ENCODE peak calls at places on chromosomes 6 and 20, in six cellular contexts. One of them, this sample, is unnamed.

GRCh38 chr6:1395496-1395895 is 6.1 kb downstream of the FOXF2 start:
- DNase-seq in HCT116: no peak
- DNase-seq in right cardiac atrium: no peak
- DNase-seq in substantia nigra: no peak
- DNase-seq in H9: no peak
- DNase-seq in GM23338: no peak
- DNase-seq in this sample: no peak

GRCh38 chr6:86581833-86582232 is 355.5 kb upstream of the HTR1E start:
- DNase-seq in HCT116: peak
- DNase-seq in right cardiac atrium: no peak
- DNase-seq in substantia nigra: no peak
- DNase-seq in H9: no peak
- DNase-seq in GM23338: no peak
- DNase-seq in this sample: no peak

GRCh38 chr20:58877374-58878360 is 25.2 kb downstream of the GNAS start:
- DNase-seq in HCT116: no peak
- DNase-seq in right cardiac atrium: no peak
- DNase-seq in substantia nigra: no peak
- DNase-seq in H9: peak
- DNase-seq in GM23338: peak
- DNase-seq in this sample: no peak

GRCh38 chr20:5265339-5265985 is 51.3 kb downstream of the PROKR2 start:
- DNase-seq in HCT116: no peak
- DNase-seq in right cardiac atrium: no peak
- DNase-seq in substantia nigra: no peak
- DNase-seq in H9: no peak
- DNase-seq in GM23338: peak
- DNase-seq in this sample: no peak

GRCh38 chr20:19628570-19629134 is 129.4 kb upstream of the RIN2 start:
- DNase-seq in HCT116: peak
- DNase-seq in right cardiac atrium: no peak
- DNase-seq in substantia nigra: peak
- DNase-seq in H9: peak
- DNase-seq in GM23338: peak
- DNase-seq in this sample: peak

GRCh38 chr20:815914-816606 is 17.5 kb upstream of the FAM110A start:
- DNase-seq in HCT116: peak
- DNase-seq in right cardiac atrium: peak
- DNase-seq in substantia nigra: peak
- DNase-seq in H9: peak
- DNase-seq in GM23338: peak
- DNase-seq in this sample: no peak

GRCh38 chr6:52801188-52801841 is 2.3 kb downstream of the GSTA1 start:
- DNase-seq in HCT116: no peak
- DNase-seq in right cardiac atrium: no peak
- DNase-seq in substantia nigra: no peak
- DNase-seq in H9: no peak
- DNase-seq in GM23338: no peak
- DNase-seq in this sample: no peak

GRCh38 chr6:125940691-125941090 is 15.9 kb upstream of the HINT3 start:
- DNase-seq in HCT116: no peak
- DNase-seq in right cardiac atrium: no peak
- DNase-seq in substantia nigra: no peak
- DNase-seq in H9: no peak
- DNase-seq in GM23338: no peak
- DNase-seq in this sample: no peak

GRCh38 chr6:152948150-152948768 is 34.6 kb downstream of the FBXO5 start:
- DNase-seq in HCT116: peak
- DNase-seq in right cardiac atrium: no peak
- DNase-seq in substantia nigra: peak
- DNase-seq in H9: no peak
- DNase-seq in GM23338: peak
- DNase-seq in this sample: no peak

GRCh38 chr6:46491201-46491788 is at the start of gene RCAN2:
- DNase-seq in HCT116: peak
- DNase-seq in right cardiac atrium: peak
- DNase-seq in substantia nigra: peak
- DNase-seq in H9: peak
- DNase-seq in GM23338: peak
- DNase-seq in this sample: no peak

GRCh38 chr20:11686900-11687543 is 230.7 kb upstream of the BTBD3 start:
- DNase-seq in HCT116: no peak
- DNase-seq in right cardiac atrium: peak
- DNase-seq in substantia nigra: peak
- DNase-seq in H9: peak
- DNase-seq in GM23338: peak
- DNase-seq in this sample: no peak

GRCh38 chr20:47464380-47465101 is 37.1 kb upstream of the NCOA3 start:
- DNase-seq in HCT116: peak
- DNase-seq in right cardiac atrium: peak
- DNase-seq in substantia nigra: no peak
- DNase-seq in H9: no peak
- DNase-seq in GM23338: peak
- DNase-seq in this sample: peak

GRCh38 chr6:11771473-11772048 is 7.0 kb downstream of the ADTRP start:
- DNase-seq in HCT116: no peak
- DNase-seq in right cardiac atrium: no peak
- DNase-seq in substantia nigra: no peak
- DNase-seq in H9: no peak
- DNase-seq in GM23338: no peak
- DNase-seq in this sample: peak

GRCh38 chr6:167761794-167762258 is 64.9 kb upstream of the AFDN start:
- DNase-seq in HCT116: no peak
- DNase-seq in right cardiac atrium: no peak
- DNase-seq in substantia nigra: no peak
- DNase-seq in H9: no peak
- DNase-seq in GM23338: no peak
- DNase-seq in this sample: no peak

GRCh38 chr6:167759912-167760311 is 66.8 kb upstream of the AFDN start:
- DNase-seq in HCT116: no peak
- DNase-seq in right cardiac atrium: no peak
- DNase-seq in substantia nigra: no peak
- DNase-seq in H9: no peak
- DNase-seq in GM23338: no peak
- DNase-seq in this sample: no peak

GRCh38 chr6:167762259-167762962 is 64.3 kb upstream of the AFDN start:
- DNase-seq in HCT116: no peak
- DNase-seq in right cardiac atrium: no peak
- DNase-seq in substantia nigra: peak
- DNase-seq in H9: no peak
- DNase-seq in GM23338: no peak
- DNase-seq in this sample: no peak

GRCh38 chr6:167759206-167759605 is 67.5 kb upstream of the AFDN start:
- DNase-seq in HCT116: no peak
- DNase-seq in right cardiac atrium: no peak
- DNase-seq in substantia nigra: no peak
- DNase-seq in H9: no peak
- DNase-seq in GM23338: no peak
- DNase-seq in this sample: no peak

DNA sequence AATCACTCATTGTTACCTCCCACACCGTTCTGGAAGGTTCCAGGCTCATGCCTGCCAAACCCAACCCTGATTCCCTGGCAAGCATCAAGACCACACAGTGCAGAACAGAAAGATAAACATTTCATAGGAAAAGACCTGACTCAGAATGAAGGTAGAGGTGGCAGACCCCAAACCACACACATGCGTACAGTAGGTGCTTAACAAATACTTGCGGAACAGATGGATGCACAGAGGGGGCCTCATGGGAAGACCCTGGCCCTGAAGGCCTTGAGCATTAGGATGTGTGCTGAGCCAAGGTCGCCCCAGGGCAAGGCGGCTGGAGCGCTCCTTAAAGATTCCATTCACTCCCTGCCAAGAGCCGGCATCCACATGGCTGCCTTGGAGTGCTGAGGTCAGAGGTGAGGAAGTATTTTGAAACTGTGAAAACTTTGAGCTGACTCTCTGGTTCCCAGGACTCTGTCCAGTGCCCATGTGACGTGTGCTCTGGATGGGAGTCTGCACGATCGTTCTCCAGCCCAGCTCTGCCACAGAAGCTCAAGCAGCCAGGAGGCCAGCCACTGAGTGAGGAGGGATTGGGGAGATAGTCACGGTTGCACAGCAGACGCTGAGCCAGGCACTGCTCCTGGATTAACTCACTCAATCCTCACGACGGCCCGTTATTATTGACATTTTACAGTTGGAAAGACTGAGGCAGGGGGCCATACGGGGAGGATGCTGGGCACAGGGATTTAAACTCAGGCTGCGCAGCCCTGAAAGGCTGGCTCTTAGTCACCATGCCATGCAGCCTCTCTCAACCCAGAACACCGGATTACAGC is 65.5 kb upstream of the AFDN start:
- DNase-seq in HCT116: no peak
- DNase-seq in right cardiac atrium: peak
- DNase-seq in substantia nigra: peak
- DNase-seq in H9: no peak
- DNase-seq in GM23338: no peak
- DNase-seq in this sample: no peak
- H3K27ac ChIP-seq in HCT116: no peak
- H3K27ac ChIP-seq in right cardiac atrium: peak
- H3K27ac ChIP-seq in substantia nigra: peak
- H3K27ac ChIP-seq in H9: no peak
- H3K27ac ChIP-seq in GM23338: no peak
- H3K27ac ChIP-seq in this sample: no peak

GRCh38 chr20:44959082-44959895 is 908 bp downstream of the TOMM34 start:
- DNase-seq in HCT116: no peak
- DNase-seq in right cardiac atrium: no peak
- DNase-seq in substantia nigra: no peak
- DNase-seq in H9: no peak
- DNase-seq in GM23338: peak
- DNase-seq in this sample: no peak

GRCh38 chr20:44961868-44962267 is 1.7 kb upstream of the TOMM34 start:
- DNase-seq in HCT116: no peak
- DNase-seq in right cardiac atrium: no peak
- DNase-seq in substantia nigra: no peak
- DNase-seq in H9: no peak
- DNase-seq in GM23338: peak
- DNase-seq in this sample: no peak

GRCh38 chr20:44961024-44961866 is 1.0 kb upstream of the TOMM34 start:
- DNase-seq in HCT116: no peak
- DNase-seq in right cardiac atrium: no peak
- DNase-seq in substantia nigra: no peak
- DNase-seq in H9: no peak
- DNase-seq in GM23338: peak
- DNase-seq in this sample: no peak

GRCh38 chr20:44958276-44958675 is 1.9 kb downstream of the TOMM34 start:
- DNase-seq in HCT116: no peak
- DNase-seq in right cardiac atrium: no peak
- DNase-seq in substantia nigra: no peak
- DNase-seq in H9: no peak
- DNase-seq in GM23338: no peak
- DNase-seq in this sample: no peak

DNA sequence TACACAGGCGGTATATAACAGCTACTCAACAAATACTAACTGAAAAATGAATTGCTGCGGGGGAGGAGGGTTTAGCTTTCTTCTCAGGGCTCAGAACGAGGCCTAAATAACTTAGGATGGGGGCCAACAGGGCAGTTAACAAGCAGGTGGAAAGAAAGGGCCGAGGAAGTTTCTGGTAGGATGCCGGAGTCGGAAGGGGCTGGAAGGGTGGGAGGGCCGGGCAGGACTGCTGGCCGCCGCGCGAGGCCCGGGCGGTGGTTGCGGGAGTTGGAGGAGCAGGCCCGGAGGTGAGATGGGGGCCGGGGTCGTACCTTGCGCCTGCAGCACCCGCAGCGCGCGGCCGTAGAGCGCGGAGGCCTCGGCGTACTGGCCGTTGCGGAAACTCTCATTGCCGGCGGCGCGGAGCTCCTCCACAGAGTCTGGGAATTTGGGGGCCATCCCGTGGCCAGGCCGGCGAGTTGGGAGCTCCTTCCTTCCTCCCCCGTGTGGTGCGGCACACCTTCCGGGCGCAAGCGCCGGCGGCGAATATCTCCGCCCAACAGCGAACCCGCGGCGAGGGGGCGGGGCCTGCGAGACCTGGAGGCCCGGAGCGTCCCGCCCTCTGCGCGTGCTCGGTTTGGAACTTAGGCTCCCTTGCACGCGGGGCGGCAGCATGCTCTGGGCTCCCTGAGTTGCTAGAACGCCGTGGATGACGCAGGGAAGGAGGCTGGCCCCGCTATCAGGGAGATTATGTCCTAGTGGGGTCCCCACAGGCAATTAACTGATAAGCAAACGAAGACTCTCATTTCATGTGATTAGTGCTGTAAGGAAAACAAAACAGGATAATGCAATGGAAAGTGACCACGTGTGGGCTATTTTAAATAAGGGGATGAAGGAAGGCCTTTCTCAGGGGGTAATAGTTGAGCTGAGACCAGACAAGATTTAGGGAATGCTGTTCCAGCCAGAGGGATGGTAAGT is at the start of gene TOMM34:
- DNase-seq in HCT116: peak
- DNase-seq in right cardiac atrium: peak
- DNase-seq in substantia nigra: peak
- DNase-seq in H9: peak
- DNase-seq in GM23338: peak
- DNase-seq in this sample: peak
- H3K27ac ChIP-seq in HCT116: peak
- H3K27ac ChIP-seq in right cardiac atrium: no peak
- H3K27ac ChIP-seq in substantia nigra: peak
- H3K27ac ChIP-seq in H9: no peak
- H3K27ac ChIP-seq in GM23338: no peak
- H3K27ac ChIP-seq in this sample: peak

DNA sequence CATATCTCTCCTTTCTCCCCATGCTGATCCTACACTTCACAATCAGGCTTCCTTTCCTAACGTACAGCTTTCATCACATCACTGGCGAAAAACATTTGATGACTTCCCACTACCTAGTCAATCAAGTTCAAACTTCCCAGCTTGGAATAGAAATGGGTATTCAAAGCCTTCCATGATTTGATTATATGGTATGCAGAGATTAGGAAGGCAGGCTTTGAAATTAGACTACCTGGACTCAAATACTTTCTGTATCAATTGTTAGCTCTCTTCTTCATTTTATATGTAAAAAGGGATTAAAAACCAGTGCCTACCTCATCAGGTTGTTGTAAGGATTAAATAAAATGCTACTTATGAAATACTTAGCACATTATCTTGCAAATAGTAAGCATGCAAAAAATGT is 7.7 kb downstream of the NCOA6 start:
- DNase-seq in HCT116: no peak
- DNase-seq in right cardiac atrium: no peak
- DNase-seq in substantia nigra: no peak
- DNase-seq in H9: no peak
- DNase-seq in GM23338: no peak
- DNase-seq in this sample: no peak
- H3K27ac ChIP-seq in HCT116: no peak
- H3K27ac ChIP-seq in right cardiac atrium: no peak
- H3K27ac ChIP-seq in substantia nigra: no peak
- H3K27ac ChIP-seq in H9: no peak
- H3K27ac ChIP-seq in GM23338: no peak
- H3K27ac ChIP-seq in this sample: no peak

DNA sequence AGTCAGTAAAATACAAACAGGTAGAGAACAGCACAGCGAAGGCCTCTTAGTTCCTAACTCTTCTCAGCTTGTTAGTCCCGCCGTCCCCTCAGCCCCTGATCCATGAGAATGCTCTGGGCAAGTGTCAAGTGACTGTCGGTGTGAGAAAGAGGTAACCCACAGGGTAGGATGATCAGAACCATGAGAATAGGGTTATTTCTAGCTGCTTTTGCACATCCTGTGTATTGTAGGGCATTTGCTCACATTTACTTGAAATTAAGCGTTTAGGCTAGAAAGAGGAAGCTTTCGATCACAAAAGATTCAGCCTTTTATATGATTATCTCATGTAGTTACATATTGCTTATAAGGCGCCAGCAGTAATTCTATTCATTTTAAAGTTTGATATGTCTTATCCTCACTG is 103.0 kb upstream of the PDE10A start:
- DNase-seq in HCT116: no peak
- DNase-seq in right cardiac atrium: no peak
- DNase-seq in substantia nigra: no peak
- DNase-seq in H9: no peak
- DNase-seq in GM23338: no peak
- DNase-seq in this sample: no peak
- H3K27ac ChIP-seq in HCT116: no peak
- H3K27ac ChIP-seq in right cardiac atrium: no peak
- H3K27ac ChIP-seq in substantia nigra: no peak
- H3K27ac ChIP-seq in H9: no peak
- H3K27ac ChIP-seq in GM23338: no peak
- H3K27ac ChIP-seq in this sample: no peak